ENCODE peak calls at places on chromosome 9, in ten cellular contexts. One of them, this sample, is unnamed.

GRCh38 chr9:15144567-15145174 is 162.3 kb downstream of the TTC39B start:
- DNase-seq in tibial nerve: no peak
- DNase-seq in ovary: no peak
- DNase-seq in pons: no peak
- DNase-seq in GM13976: no peak
- DNase-seq in activated CD4-positive, alpha-beta memory T cell treated with anti-CD3 and anti-CD28 coated beads for 36 hours: no peak
- DNase-seq in nucleus accumbens: no peak
- DNase-seq in DMS153: peak
- DNase-seq in aorta: no peak
- DNase-seq in epithelial cell of esophagus: peak
- DNase-seq in this sample: no peak

GRCh38 chr9:115349542-115349941 is 231.6 kb upstream of the TNC start:
- DNase-seq in nucleus accumbens: no peak
- DNase-seq in GM13976: no peak
- DNase-seq in DMS153: no peak
- DNase-seq in tibial nerve: no peak
- DNase-seq in epithelial cell of esophagus: peak
- DNase-seq in pons: no peak
- DNase-seq in ovary: no peak
- DNase-seq in activated CD4-positive, alpha-beta memory T cell treated with anti-CD3 and anti-CD28 coated beads for 36 hours: no peak
- DNase-seq in aorta: no peak
- DNase-seq in this sample: no peak

GRCh38 chr9:91403665-91404543 is 19.7 kb downstream of the NFIL3 start:
- DNase-seq in ovary: no peak
- DNase-seq in activated CD4-positive, alpha-beta memory T cell treated with anti-CD3 and anti-CD28 coated beads for 36 hours: no peak
- DNase-seq in DMS153: no peak
- DNase-seq in nucleus accumbens: no peak
- DNase-seq in aorta: no peak
- DNase-seq in GM13976: no peak
- DNase-seq in tibial nerve: no peak
- DNase-seq in epithelial cell of esophagus: no peak
- DNase-seq in pons: no peak
- DNase-seq in this sample: no peak

GRCh38 chr9:114938687-114939575 is 8.5 kb upstream of the TNFSF8 start:
- DNase-seq in DMS153: no peak
- DNase-seq in epithelial cell of esophagus: no peak
- DNase-seq in pons: no peak
- DNase-seq in GM13976: no peak
- DNase-seq in tibial nerve: peak
- DNase-seq in ovary: no peak
- DNase-seq in nucleus accumbens: no peak
- DNase-seq in aorta: no peak
- DNase-seq in activated CD4-positive, alpha-beta memory T cell treated with anti-CD3 and anti-CD28 coated beads for 36 hours: no peak
- DNase-seq in this sample: no peak

GRCh38 chr9:74951725-74952151 is 974 bp downstream of the C9orf40 start:
- DNase-seq in DMS153: no peak
- DNase-seq in activated CD4-positive, alpha-beta memory T cell treated with anti-CD3 and anti-CD28 coated beads for 36 hours: peak
- DNase-seq in epithelial cell of esophagus: peak
- DNase-seq in nucleus accumbens: no peak
- DNase-seq in aorta: peak
- DNase-seq in GM13976: peak
- DNase-seq in tibial nerve: no peak
- DNase-seq in ovary: no peak
- DNase-seq in pons: peak
- DNase-seq in this sample: no peak

GRCh38 chr9:84917366-84918063 is 248.0 kb downstream of the NTRK2 start:
- DNase-seq in activated CD4-positive, alpha-beta memory T cell treated with anti-CD3 and anti-CD28 coated beads for 36 hours: no peak
- DNase-seq in pons: no peak
- DNase-seq in GM13976: no peak
- DNase-seq in nucleus accumbens: no peak
- DNase-seq in ovary: no peak
- DNase-seq in epithelial cell of esophagus: peak
- DNase-seq in DMS153: peak
- DNase-seq in aorta: no peak
- DNase-seq in tibial nerve: no peak
- DNase-seq in this sample: no peak

GRCh38 chr9:99076483-99077171 is 28.3 kb upstream of the TGFBR1 start:
- DNase-seq in GM13976: no peak
- DNase-seq in activated CD4-positive, alpha-beta memory T cell treated with anti-CD3 and anti-CD28 coated beads for 36 hours: peak
- DNase-seq in pons: peak
- DNase-seq in tibial nerve: no peak
- DNase-seq in epithelial cell of esophagus: no peak
- DNase-seq in nucleus accumbens: no peak
- DNase-seq in ovary: no peak
- DNase-seq in aorta: no peak
- DNase-seq in DMS153: no peak
- DNase-seq in this sample: no peak

GRCh38 chr9:104911029-104911607 is 16.8 kb downstream of the ABCA1 start:
- DNase-seq in epithelial cell of esophagus: peak
- DNase-seq in pons: no peak
- DNase-seq in nucleus accumbens: no peak
- DNase-seq in aorta: no peak
- DNase-seq in tibial nerve: no peak
- DNase-seq in DMS153: no peak
- DNase-seq in ovary: no peak
- DNase-seq in GM13976: no peak
- DNase-seq in activated CD4-positive, alpha-beta memory T cell treated with anti-CD3 and anti-CD28 coated beads for 36 hours: no peak
- DNase-seq in this sample: no peak

GRCh38 chr9:2709645-2710101 is 7.6 kb upstream of the KCNV2 start:
- DNase-seq in activated CD4-positive, alpha-beta memory T cell treated with anti-CD3 and anti-CD28 coated beads for 36 hours: no peak
- DNase-seq in epithelial cell of esophagus: no peak
- DNase-seq in GM13976: no peak
- DNase-seq in aorta: no peak
- DNase-seq in DMS153: no peak
- DNase-seq in pons: peak
- DNase-seq in ovary: no peak
- DNase-seq in nucleus accumbens: no peak
- DNase-seq in tibial nerve: no peak
- DNase-seq in this sample: no peak

GRCh38 chr9:129175515-129175824 is 2.6 kb downstream of the IER5L start:
- DNase-seq in ovary: no peak
- DNase-seq in GM13976: no peak
- DNase-seq in DMS153: no peak
- DNase-seq in pons: no peak
- DNase-seq in epithelial cell of esophagus: no peak
- DNase-seq in activated CD4-positive, alpha-beta memory T cell treated with anti-CD3 and anti-CD28 coated beads for 36 hours: no peak
- DNase-seq in aorta: no peak
- DNase-seq in tibial nerve: no peak
- DNase-seq in nucleus accumbens: no peak
- DNase-seq in this sample: no peak

GRCh38 chr9:130765135-130766030 is 69.7 kb upstream of the ABL1 start:
- DNase-seq in activated CD4-positive, alpha-beta memory T cell treated with anti-CD3 and anti-CD28 coated beads for 36 hours: peak
- DNase-seq in tibial nerve: no peak
- DNase-seq in pons: no peak
- DNase-seq in ovary: no peak
- DNase-seq in DMS153: no peak
- DNase-seq in aorta: no peak
- DNase-seq in GM13976: peak
- DNase-seq in nucleus accumbens: no peak
- DNase-seq in epithelial cell of esophagus: no peak
- DNase-seq in this sample: no peak

GRCh38 chr9:94920439-94920951 is 194.0 kb downstream of the AOPEP start:
- DNase-seq in epithelial cell of esophagus: peak
- DNase-seq in activated CD4-positive, alpha-beta memory T cell treated with anti-CD3 and anti-CD28 coated beads for 36 hours: no peak
- DNase-seq in nucleus accumbens: peak
- DNase-seq in tibial nerve: peak
- DNase-seq in aorta: peak
- DNase-seq in ovary: peak
- DNase-seq in DMS153: no peak
- DNase-seq in GM13976: no peak
- DNase-seq in pons: no peak
- DNase-seq in this sample: no peak

GRCh38 chr9:89522261-89522978 is 24.5 kb upstream of the SEMA4D start:
- DNase-seq in DMS153: no peak
- DNase-seq in ovary: no peak
- DNase-seq in activated CD4-positive, alpha-beta memory T cell treated with anti-CD3 and anti-CD28 coated beads for 36 hours: peak
- DNase-seq in aorta: no peak
- DNase-seq in tibial nerve: no peak
- DNase-seq in GM13976: peak
- DNase-seq in pons: peak
- DNase-seq in nucleus accumbens: no peak
- DNase-seq in epithelial cell of esophagus: no peak
- DNase-seq in this sample: no peak

GRCh38 chr9:116763665-116764064 is 76.6 kb downstream of the TRIM32 start:
- DNase-seq in pons: no peak
- DNase-seq in GM13976: no peak
- DNase-seq in nucleus accumbens: no peak
- DNase-seq in DMS153: no peak
- DNase-seq in activated CD4-positive, alpha-beta memory T cell treated with anti-CD3 and anti-CD28 coated beads for 36 hours: no peak
- DNase-seq in aorta: no peak
- DNase-seq in ovary: no peak
- DNase-seq in tibial nerve: no peak
- DNase-seq in epithelial cell of esophagus: no peak
- DNase-seq in this sample: no peak

GRCh38 chr9:87120610-87121009 is 173.3 kb upstream of the GAS1 start:
- DNase-seq in ovary: no peak
- DNase-seq in GM13976: no peak
- DNase-seq in pons: no peak
- DNase-seq in tibial nerve: no peak
- DNase-seq in DMS153: no peak
- DNase-seq in activated CD4-positive, alpha-beta memory T cell treated with anti-CD3 and anti-CD28 coated beads for 36 hours: no peak
- DNase-seq in epithelial cell of esophagus: no peak
- DNase-seq in aorta: no peak
- DNase-seq in nucleus accumbens: no peak
- DNase-seq in this sample: no peak

GRCh38 chr9:131524578-131525315 is 6.3 kb downstream of the UCK1 start:
- DNase-seq in aorta: no peak
- DNase-seq in activated CD4-positive, alpha-beta memory T cell treated with anti-CD3 and anti-CD28 coated beads for 36 hours: no peak
- DNase-seq in GM13976: no peak
- DNase-seq in tibial nerve: no peak
- DNase-seq in nucleus accumbens: no peak
- DNase-seq in pons: no peak
- DNase-seq in epithelial cell of esophagus: no peak
- DNase-seq in DMS153: no peak
- DNase-seq in ovary: no peak
- DNase-seq in this sample: no peak

GRCh38 chr9:107548298-107549142 is 59.0 kb upstream of the KLF4 start:
- DNase-seq in nucleus accumbens: no peak
- DNase-seq in ovary: peak
- DNase-seq in DMS153: no peak
- DNase-seq in GM13976: no peak
- DNase-seq in tibial nerve: no peak
- DNase-seq in aorta: peak
- DNase-seq in pons: peak
- DNase-seq in activated CD4-positive, alpha-beta memory T cell treated with anti-CD3 and anti-CD28 coated beads for 36 hours: no peak
- DNase-seq in epithelial cell of esophagus: peak
- DNase-seq in this sample: no peak

GRCh38 chr9:37943329-37944265 is 39.7 kb upstream of the SLC25A51 start:
- DNase-seq in GM13976: no peak
- DNase-seq in nucleus accumbens: no peak
- DNase-seq in pons: no peak
- DNase-seq in aorta: peak
- DNase-seq in ovary: peak
- DNase-seq in epithelial cell of esophagus: peak
- DNase-seq in tibial nerve: no peak
- DNase-seq in DMS153: no peak
- DNase-seq in activated CD4-positive, alpha-beta memory T cell treated with anti-CD3 and anti-CD28 coated beads for 36 hours: no peak
- DNase-seq in this sample: no peak

GRCh38 chr9:107367727-107368502 is 84.8 kb downstream of the RAD23B start:
- DNase-seq in activated CD4-positive, alpha-beta memory T cell treated with anti-CD3 and anti-CD28 coated beads for 36 hours: no peak
- DNase-seq in pons: no peak
- DNase-seq in GM13976: no peak
- DNase-seq in nucleus accumbens: no peak
- DNase-seq in DMS153: no peak
- DNase-seq in tibial nerve: no peak
- DNase-seq in aorta: no peak
- DNase-seq in epithelial cell of esophagus: peak
- DNase-seq in ovary: no peak
- DNase-seq in this sample: no peak

GRCh38 chr9:129316281-129317030 is 138.4 kb upstream of the IER5L start:
- DNase-seq in aorta: no peak
- DNase-seq in pons: no peak
- DNase-seq in activated CD4-positive, alpha-beta memory T cell treated with anti-CD3 and anti-CD28 coated beads for 36 hours: peak
- DNase-seq in nucleus accumbens: no peak
- DNase-seq in DMS153: no peak
- DNase-seq in epithelial cell of esophagus: no peak
- DNase-seq in ovary: no peak
- DNase-seq in GM13976: no peak
- DNase-seq in tibial nerve: peak
- DNase-seq in this sample: no peak

This sample was measured in keratinocyte.